ENCODE peak calls at places on chromosomes 11 and 22, in five cellular contexts. A is breast epithelium, E is A549, O is GM12878, C is upper lobe of left lung. W is an unnamed sample.

GRCh38 chr22:17597217-17597616 is 31.3 kb downstream of the ATP6V1E1 start:
- DNase-seq in A (no peak), C (no peak), E (no peak), O (no peak), W (no peak)

GRCh38 chr11:111360150-111361043 is 18.7 kb downstream of the POU2AF1 start:
- DNase-seq in E (no peak), A (no peak), C (no peak), O (no peak), W (no peak)

GRCh38 chr11:134949121-134949591 is 537.1 kb upstream of the B3GAT1 start:
- DNase-seq in C (no peak), A (no peak), E (no peak), O (no peak), W (no peak)

GRCh38 chr22:39388261-39389011 is 11.1 kb upstream of the TAB1 start:
- DNase-seq in C (peak; percentile 93), A (peak; percentile 75), O (no peak), E (peak; percentile 49), W (no peak)

GRCh38 chr11:33258631-33259184 is 1.5 kb downstream of the HIPK3 start:
- DNase-seq in C (no peak), O (no peak), E (no peak), A (no peak), W (no peak)

GRCh38 chr11:9982127-9982795 is 311.8 kb downstream of the SBF2 start:
- DNase-seq in C (no peak), O (no peak), E (no peak), A (no peak), W (no peak)

GRCh38 chr11:67439321-67440228 is 2.1 kb upstream of the PTPRCAP start:
- DNase-seq in O (no peak), A (no peak), E (peak; percentile 53), C (peak; percentile 82), W (no peak)

GRCh38 chr11:104320091-104320490 is 156.1 kb upstream of the PDGFD start:
- DNase-seq in E (no peak), O (no peak), A (no peak), C (no peak), W (peak; percentile 60)

GRCh38 chr22:41992496-41992895 is 6.1 kb upstream of the WBP2NL start:
- DNase-seq in C (no peak), E (no peak), A (peak; percentile 31), O (no peak), W (no peak)
- TF ChIP-seq CTCF in C (no peak), E (no peak), A (no peak), O (no peak), W (no peak)

GRCh38 chr11:46294365-46295309 is 17.2 kb downstream of the CREB3L1 start:
- DNase-seq in A (no peak), E (no peak), O (no peak), C (no peak), W (no peak)

GRCh38 chr11:46293066-46293465 is 15.6 kb downstream of the CREB3L1 start:
- DNase-seq in C (peak; percentile 77), A (no peak), O (no peak), E (no peak), W (no peak)

GRCh38 chr11:46295312-46295995 is 18.0 kb downstream of the CREB3L1 start:
- DNase-seq in E (no peak), O (no peak), C (peak; percentile 92), A (peak; percentile 70), W (no peak)

GRCh38 chr11:46291441-46292143 is 14.1 kb downstream of the CREB3L1 start:
- DNase-seq in E (no peak), C (peak; percentile 77), A (no peak), O (no peak), W (no peak)

GRCh38 chr11:46293616-46294015 is 16.2 kb downstream of the CREB3L1 start:
- DNase-seq in C (no peak), O (no peak), A (no peak), E (no peak), W (no peak)
- H3K4me3 ChIP-seq in C (no peak overlapping the region), O (no peak overlapping the region), A (no peak overlapping the region), E (no peak overlapping the region), W (no peak overlapping the region)

DNA sequence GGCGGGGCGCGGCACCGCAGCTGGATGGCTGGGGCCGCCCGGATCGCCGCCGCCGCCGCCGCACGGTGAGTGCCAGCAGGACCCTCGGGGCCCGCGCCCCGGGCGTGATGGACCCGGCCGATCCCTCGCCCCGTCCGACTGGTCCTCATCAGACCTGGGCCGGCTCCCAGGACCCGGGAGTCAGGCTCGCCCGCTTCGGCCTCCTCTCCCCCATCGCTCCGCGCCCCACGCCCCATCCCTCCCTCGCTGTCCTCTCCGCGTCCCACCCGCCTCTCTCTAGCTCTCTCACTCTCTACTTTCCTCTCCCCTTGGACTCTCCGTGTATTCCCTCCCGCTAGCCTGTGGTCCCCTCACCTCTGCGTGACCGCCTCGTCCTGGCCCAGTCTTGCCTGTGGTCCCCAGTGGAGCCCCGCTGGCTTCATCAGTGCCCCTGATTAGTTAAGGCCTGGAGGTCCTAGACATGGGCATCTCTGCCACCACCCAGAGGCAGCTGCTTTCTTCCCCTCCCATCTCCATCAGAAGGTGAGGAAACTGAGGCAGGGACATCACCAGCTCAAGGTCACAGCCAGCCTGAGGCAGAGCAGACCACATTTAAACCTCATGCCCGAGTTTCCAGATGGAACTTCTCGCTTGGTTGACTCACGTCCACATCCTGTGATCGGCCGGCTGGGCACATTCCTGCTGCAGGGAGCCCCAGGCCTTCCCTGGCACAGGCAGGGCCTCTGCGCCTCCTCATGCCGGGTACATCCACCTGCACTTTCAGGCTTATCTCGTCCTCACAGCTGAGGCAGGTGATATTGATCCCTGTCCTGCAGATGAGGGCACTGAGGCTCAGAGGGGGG is 429 bp downstream of the SLC39A13 start:
- DNase-seq in A (peak; percentile 68), O (no peak), E (peak; percentile 35), C (peak; percentile 60), W (no peak)
- TF ChIP-seq CTCF in A (no peak), O (no peak), E (no peak), C (no peak), W (no peak)

DNA sequence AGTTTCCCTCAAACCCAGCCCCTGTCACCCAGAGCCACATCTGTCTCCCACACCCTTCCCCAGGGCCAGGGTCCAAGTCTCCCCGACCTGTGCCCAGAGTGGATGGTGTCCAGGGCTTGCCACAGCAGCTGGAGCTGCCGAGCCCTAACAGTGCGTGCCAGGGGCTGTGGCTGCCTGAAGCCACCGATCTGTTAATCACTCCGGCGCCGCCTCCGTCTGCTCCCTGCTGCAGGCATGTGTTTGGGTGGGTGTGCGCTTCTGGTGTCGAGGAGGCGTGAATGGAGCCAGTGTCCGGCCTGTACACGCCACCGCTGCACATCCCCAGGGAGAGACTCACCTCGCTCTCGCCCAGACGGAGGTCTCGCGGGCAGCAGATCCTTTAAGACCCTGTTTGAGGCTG is 26.1 kb downstream of the SHISAL1 start:
- DNase-seq in A (no peak), E (no peak), O (no peak), C (no peak), W (no peak)
- H3K4me3 ChIP-seq in A (no peak overlapping the region), E (no peak overlapping the region), O (no peak overlapping the region), C (no peak overlapping the region), W (no peak overlapping the region)

W was measured in LNCaP clone FGC.